ENCODE peak calls at places on chromosome 11, in ten cellular contexts. One of them, this sample, is unnamed. For H3K4me1, the result is how much of the 10 kb centered on the place peaks cover.

GRCh38 chr11:116384876-116385275 is 387.9 kb downstream of the BUD13 start:
- DNase-seq in cardiac muscle cell: no peak
- DNase-seq in PC-9: no peak
- DNase-seq in ovary: no peak
- DNase-seq in transverse colon: no peak
- DNase-seq in left ventricle myocardium inferior: no peak
- DNase-seq in HepG2: no peak
- DNase-seq in neural progenitor cell: no peak
- DNase-seq in CD8-positive, alpha-beta T cell: no peak
- DNase-seq in MM.1S: no peak
- DNase-seq in this sample: no peak

GRCh38 chr11:68014157-68014965 is 4.2 kb downstream of the ALDH3B1 start:
- DNase-seq in cardiac muscle cell: no peak
- DNase-seq in PC-9: peak
- DNase-seq in ovary: peak
- DNase-seq in transverse colon: peak
- DNase-seq in left ventricle myocardium inferior: no peak
- DNase-seq in HepG2: no peak
- DNase-seq in neural progenitor cell: no peak
- DNase-seq in CD8-positive, alpha-beta T cell: no peak
- DNase-seq in MM.1S: no peak
- DNase-seq in this sample: no peak

GRCh38 chr11:130068986-130069683 is 559 bp upstream of the APLP2 start:
- DNase-seq in cardiac muscle cell: no peak
- DNase-seq in PC-9: no peak
- DNase-seq in ovary: no peak
- DNase-seq in transverse colon: peak
- DNase-seq in left ventricle myocardium inferior: peak
- DNase-seq in HepG2: no peak
- DNase-seq in neural progenitor cell: peak
- DNase-seq in CD8-positive, alpha-beta T cell: peak
- DNase-seq in MM.1S: peak
- DNase-seq in this sample: no peak

GRCh38 chr11:95567685-95568084 is 221.9 kb downstream of the FAM76B start:
- DNase-seq in cardiac muscle cell: no peak
- DNase-seq in PC-9: no peak
- DNase-seq in ovary: no peak
- DNase-seq in transverse colon: no peak
- DNase-seq in left ventricle myocardium inferior: no peak
- DNase-seq in HepG2: no peak
- DNase-seq in neural progenitor cell: no peak
- DNase-seq in CD8-positive, alpha-beta T cell: no peak
- DNase-seq in MM.1S: no peak
- DNase-seq in this sample: no peak

GRCh38 chr11:112440518-112440917 is 179.9 kb upstream of the PLET1 start:
- DNase-seq in cardiac muscle cell: no peak
- DNase-seq in PC-9: no peak
- DNase-seq in ovary: no peak
- DNase-seq in transverse colon: no peak
- DNase-seq in left ventricle myocardium inferior: no peak
- DNase-seq in HepG2: no peak
- DNase-seq in neural progenitor cell: peak
- DNase-seq in CD8-positive, alpha-beta T cell: no peak
- DNase-seq in MM.1S: no peak
- DNase-seq in this sample: no peak

GRCh38 chr11:65305501-65306268 is 9.0 kb upstream of the CDC42EP2 start:
- DNase-seq in cardiac muscle cell: no peak
- DNase-seq in PC-9: no peak
- DNase-seq in ovary: no peak
- DNase-seq in transverse colon: peak
- DNase-seq in left ventricle myocardium inferior: no peak
- DNase-seq in HepG2: peak
- DNase-seq in neural progenitor cell: no peak
- DNase-seq in CD8-positive, alpha-beta T cell: no peak
- DNase-seq in MM.1S: no peak
- DNase-seq in this sample: no peak

GRCh38 chr11:16158426-16158994 is 197.8 kb downstream of the SOX6 start:
- DNase-seq in cardiac muscle cell: no peak
- DNase-seq in PC-9: no peak
- DNase-seq in ovary: no peak
- DNase-seq in transverse colon: no peak
- DNase-seq in left ventricle myocardium inferior: no peak
- DNase-seq in HepG2: no peak
- DNase-seq in neural progenitor cell: no peak
- DNase-seq in CD8-positive, alpha-beta T cell: no peak
- DNase-seq in MM.1S: no peak
- DNase-seq in this sample: no peak

GRCh38 chr11:79087238-79087956 is 353.4 kb downstream of the TENM4 start:
- DNase-seq in cardiac muscle cell: peak
- DNase-seq in PC-9: no peak
- DNase-seq in ovary: no peak
- DNase-seq in transverse colon: no peak
- DNase-seq in left ventricle myocardium inferior: no peak
- DNase-seq in HepG2: peak
- DNase-seq in neural progenitor cell: peak
- DNase-seq in CD8-positive, alpha-beta T cell: no peak
- DNase-seq in MM.1S: no peak
- DNase-seq in this sample: no peak

GRCh38 chr11:2677127-2677526 is 22.7 kb downstream of the KCNQ1OT1 start:
- DNase-seq in cardiac muscle cell: no peak
- DNase-seq in PC-9: no peak
- DNase-seq in ovary: no peak
- DNase-seq in transverse colon: no peak
- DNase-seq in left ventricle myocardium inferior: no peak
- DNase-seq in HepG2: no peak
- DNase-seq in neural progenitor cell: no peak
- DNase-seq in CD8-positive, alpha-beta T cell: no peak
- DNase-seq in MM.1S: no peak
- DNase-seq in this sample: no peak

GRCh38 chr11:66856496-66857233 is at the start of gene LRFN4:
- DNase-seq in cardiac muscle cell: peak
- DNase-seq in PC-9: no peak
- DNase-seq in ovary: no peak
- DNase-seq in transverse colon: peak
- DNase-seq in left ventricle myocardium inferior: peak
- DNase-seq in HepG2: no peak
- DNase-seq in neural progenitor cell: peak
- DNase-seq in CD8-positive, alpha-beta T cell: peak
- DNase-seq in MM.1S: no peak
- DNase-seq in this sample: peak

GRCh38 chr11:45459501-45459900 is 173.4 kb upstream of the SYT13 start:
- DNase-seq in cardiac muscle cell: no peak
- DNase-seq in PC-9: no peak
- DNase-seq in ovary: no peak
- DNase-seq in transverse colon: no peak
- DNase-seq in left ventricle myocardium inferior: no peak
- DNase-seq in HepG2: no peak
- DNase-seq in neural progenitor cell: no peak
- DNase-seq in CD8-positive, alpha-beta T cell: no peak
- DNase-seq in MM.1S: no peak
- DNase-seq in this sample: no peak

GRCh38 chr11:58926251-58926650 is 13.0 kb upstream of the GLYATL1 start:
- DNase-seq in cardiac muscle cell: no peak
- DNase-seq in PC-9: no peak
- DNase-seq in ovary: no peak
- DNase-seq in transverse colon: no peak
- DNase-seq in left ventricle myocardium inferior: no peak
- DNase-seq in HepG2: peak
- DNase-seq in neural progenitor cell: no peak
- DNase-seq in CD8-positive, alpha-beta T cell: no peak
- DNase-seq in MM.1S: no peak
- DNase-seq in this sample: no peak

GRCh38 chr11:66846671-66847091 is 3.4 kb downstream of the RCE1 start:
- DNase-seq in cardiac muscle cell: no peak
- DNase-seq in PC-9: peak
- DNase-seq in ovary: no peak
- DNase-seq in transverse colon: no peak
- DNase-seq in left ventricle myocardium inferior: no peak
- DNase-seq in HepG2: no peak
- DNase-seq in neural progenitor cell: no peak
- DNase-seq in CD8-positive, alpha-beta T cell: no peak
- DNase-seq in MM.1S: no peak
- DNase-seq in this sample: no peak

GRCh38 chr11:105609832-105610781 is at the start of gene GRIA4:
- DNase-seq in cardiac muscle cell: peak
- DNase-seq in PC-9: no peak
- DNase-seq in ovary: peak
- DNase-seq in transverse colon: no peak
- DNase-seq in left ventricle myocardium inferior: no peak
- DNase-seq in HepG2: no peak
- DNase-seq in neural progenitor cell: peak
- DNase-seq in CD8-positive, alpha-beta T cell: no peak
- DNase-seq in MM.1S: peak
- DNase-seq in this sample: no peak

GRCh38 chr11:125090816-125091215 is 20.6 kb downstream of the TMEM218 start:
- DNase-seq in cardiac muscle cell: no peak
- DNase-seq in PC-9: no peak
- DNase-seq in ovary: no peak
- DNase-seq in transverse colon: no peak
- DNase-seq in left ventricle myocardium inferior: no peak
- DNase-seq in HepG2: no peak
- DNase-seq in neural progenitor cell: no peak
- DNase-seq in CD8-positive, alpha-beta T cell: no peak
- DNase-seq in MM.1S: no peak
- DNase-seq in this sample: no peak

GRCh38 chr11:31884080-31884479 is 73.0 kb upstream of the PAX6 start:
- DNase-seq in cardiac muscle cell: no peak
- DNase-seq in PC-9: no peak
- DNase-seq in ovary: no peak
- DNase-seq in transverse colon: no peak
- DNase-seq in left ventricle myocardium inferior: no peak
- DNase-seq in HepG2: no peak
- DNase-seq in neural progenitor cell: no peak
- DNase-seq in CD8-positive, alpha-beta T cell: no peak
- DNase-seq in MM.1S: no peak
- DNase-seq in this sample: no peak

GRCh38 chr11:31882951-31883392 is 71.8 kb upstream of the PAX6 start:
- DNase-seq in cardiac muscle cell: no peak
- DNase-seq in PC-9: peak
- DNase-seq in ovary: no peak
- DNase-seq in transverse colon: no peak
- DNase-seq in left ventricle myocardium inferior: no peak
- DNase-seq in HepG2: no peak
- DNase-seq in neural progenitor cell: peak
- DNase-seq in CD8-positive, alpha-beta T cell: no peak
- DNase-seq in MM.1S: no peak
- DNase-seq in this sample: no peak

GRCh38 chr11:31883435-31883834 is 72.3 kb upstream of the PAX6 start:
- DNase-seq in cardiac muscle cell: no peak
- DNase-seq in PC-9: no peak
- DNase-seq in ovary: no peak
- DNase-seq in transverse colon: no peak
- DNase-seq in left ventricle myocardium inferior: no peak
- DNase-seq in HepG2: no peak
- DNase-seq in neural progenitor cell: no peak
- DNase-seq in CD8-positive, alpha-beta T cell: no peak
- DNase-seq in MM.1S: no peak
- DNase-seq in this sample: no peak

GRCh38 chr11:31881825-31882224 is 70.7 kb upstream of the PAX6 start:
- DNase-seq in cardiac muscle cell: no peak
- DNase-seq in PC-9: no peak
- DNase-seq in ovary: no peak
- DNase-seq in transverse colon: no peak
- DNase-seq in left ventricle myocardium inferior: no peak
- DNase-seq in HepG2: no peak
- DNase-seq in neural progenitor cell: no peak
- DNase-seq in CD8-positive, alpha-beta T cell: no peak
- DNase-seq in MM.1S: no peak
- DNase-seq in this sample: no peak

GRCh38 chr11:31887180-31887579 is 76.1 kb upstream of the PAX6 start:
- DNase-seq in cardiac muscle cell: no peak
- DNase-seq in PC-9: no peak
- DNase-seq in ovary: no peak
- DNase-seq in transverse colon: no peak
- DNase-seq in left ventricle myocardium inferior: no peak
- DNase-seq in HepG2: no peak
- DNase-seq in neural progenitor cell: peak
- DNase-seq in CD8-positive, alpha-beta T cell: no peak
- DNase-seq in MM.1S: no peak
- DNase-seq in this sample: no peak
- TF ChIP-seq CTCF in cardiac muscle cell: peak
- TF ChIP-seq CTCF in PC-9: peak
- TF ChIP-seq CTCF in ovary: no peak
- TF ChIP-seq CTCF in transverse colon: no peak
- TF ChIP-seq CTCF in left ventricle myocardium inferior: no peak
- TF ChIP-seq CTCF in HepG2: peak
- TF ChIP-seq CTCF in neural progenitor cell: peak
- TF ChIP-seq CTCF in CD8-positive, alpha-beta T cell: no peak
- TF ChIP-seq CTCF in MM.1S: no peak
- TF ChIP-seq CTCF in this sample: no peak

GRCh38 chr11:114140826-114141225 is 81.3 kb downstream of the ZBTB16 start:
- DNase-seq in cardiac muscle cell: no peak
- DNase-seq in PC-9: no peak
- DNase-seq in ovary: no peak
- DNase-seq in transverse colon: no peak
- DNase-seq in left ventricle myocardium inferior: no peak
- DNase-seq in HepG2: no peak
- DNase-seq in neural progenitor cell: no peak
- DNase-seq in CD8-positive, alpha-beta T cell: no peak
- DNase-seq in MM.1S: no peak
- DNase-seq in this sample: no peak
- H3K4me1 ChIP-seq in cardiac muscle cell: under half
- H3K4me1 ChIP-seq in PC-9: under half
- H3K4me1 ChIP-seq in ovary: under half
- H3K4me1 ChIP-seq in transverse colon: half or more
- H3K4me1 ChIP-seq in left ventricle myocardium inferior: half or more
- H3K4me1 ChIP-seq in HepG2: under half
- H3K4me1 ChIP-seq in neural progenitor cell: half or more
- H3K4me1 ChIP-seq in CD8-positive, alpha-beta T cell: under half
- H3K4me1 ChIP-seq in MM.1S: under half
- H3K4me1 ChIP-seq in this sample: half or more

DNA sequence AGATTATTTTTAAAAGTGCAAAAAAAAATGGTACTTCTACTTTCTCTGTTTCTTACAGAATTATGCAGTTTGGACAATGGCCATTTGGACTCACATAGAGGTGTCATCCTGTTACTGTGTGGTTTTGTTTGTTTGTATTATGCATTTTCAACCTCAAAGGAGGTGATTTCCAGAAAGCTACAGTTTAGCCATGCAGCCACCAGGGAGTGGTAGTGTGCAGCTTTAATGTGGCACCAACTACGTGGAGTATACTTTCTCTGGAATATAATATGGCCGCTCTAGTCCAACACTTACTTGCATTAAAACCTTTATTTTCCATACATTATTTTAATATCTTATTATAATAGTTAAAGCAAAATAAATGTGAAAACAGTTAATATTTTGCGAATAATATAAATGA is 469.9 kb upstream of the KIRREL3 start:
- DNase-seq in cardiac muscle cell: peak
- DNase-seq in PC-9: peak
- DNase-seq in ovary: no peak
- DNase-seq in transverse colon: peak
- DNase-seq in left ventricle myocardium inferior: no peak
- DNase-seq in HepG2: no peak
- DNase-seq in neural progenitor cell: peak
- DNase-seq in CD8-positive, alpha-beta T cell: no peak
- DNase-seq in MM.1S: peak
- DNase-seq in this sample: no peak
- TF ChIP-seq CTCF in cardiac muscle cell: no peak
- TF ChIP-seq CTCF in PC-9: peak
- TF ChIP-seq CTCF in ovary: no peak
- TF ChIP-seq CTCF in transverse colon: no peak
- TF ChIP-seq CTCF in left ventricle myocardium inferior: peak
- TF ChIP-seq CTCF in HepG2: no peak
- TF ChIP-seq CTCF in neural progenitor cell: peak
- TF ChIP-seq CTCF in CD8-positive, alpha-beta T cell: no peak
- TF ChIP-seq CTCF in MM.1S: peak
- TF ChIP-seq CTCF in this sample: no peak

GRCh38 chr11:128492903-128493569 is 94.3 kb downstream of the ETS1 start:
- DNase-seq in cardiac muscle cell: peak
- DNase-seq in PC-9: no peak
- DNase-seq in ovary: no peak
- DNase-seq in transverse colon: no peak
- DNase-seq in left ventricle myocardium inferior: no peak
- DNase-seq in HepG2: no peak
- DNase-seq in neural progenitor cell: no peak
- DNase-seq in CD8-positive, alpha-beta T cell: no peak
- DNase-seq in MM.1S: peak
- DNase-seq in this sample: no peak
- H3K4me1 ChIP-seq in cardiac muscle cell: half or more
- H3K4me1 ChIP-seq in PC-9: half or more
- H3K4me1 ChIP-seq in ovary: under half
- H3K4me1 ChIP-seq in transverse colon: under half
- H3K4me1 ChIP-seq in left ventricle myocardium inferior: half or more
- H3K4me1 ChIP-seq in HepG2: under half
- H3K4me1 ChIP-seq in neural progenitor cell: under half
- H3K4me1 ChIP-seq in CD8-positive, alpha-beta T cell: half or more
- H3K4me1 ChIP-seq in MM.1S: under half
- H3K4me1 ChIP-seq in this sample: under half